ENCODE peak calls at places on chromosomes 6 and 20, in eight cellular contexts. One of them, this sample, is unnamed. For H3K9me3 and H3K4me1, the result is how much of the 10 kb centered on the place peaks cover.

GRCh38 chr6:149284904-149285303 is 32.6 kb upstream of the TAB2 start:
- DNase-seq in fibroblast of lung: no peak
- DNase-seq in CD8-positive, alpha-beta T cell: no peak
- DNase-seq in RWPE2: no peak
- DNase-seq in naive thymus-derived CD4-positive, alpha-beta T cell: no peak
- DNase-seq in hepatocyte: no peak
- DNase-seq in CD8-positive, alpha-beta memory T cell: no peak
- DNase-seq in tibial artery: no peak
- DNase-seq in this sample: no peak

GRCh38 chr6:3194535-3195376 is 32.7 kb downstream of the TUBB2B start:
- DNase-seq in fibroblast of lung: peak
- DNase-seq in CD8-positive, alpha-beta T cell: no peak
- DNase-seq in RWPE2: no peak
- DNase-seq in naive thymus-derived CD4-positive, alpha-beta T cell: no peak
- DNase-seq in hepatocyte: no peak
- DNase-seq in CD8-positive, alpha-beta memory T cell: no peak
- DNase-seq in tibial artery: no peak
- DNase-seq in this sample: peak

GRCh38 chr6:113447088-113447831 is 409.9 kb upstream of the MARCKS start:
- DNase-seq in fibroblast of lung: peak
- DNase-seq in CD8-positive, alpha-beta T cell: no peak
- DNase-seq in RWPE2: no peak
- DNase-seq in naive thymus-derived CD4-positive, alpha-beta T cell: no peak
- DNase-seq in hepatocyte: peak
- DNase-seq in CD8-positive, alpha-beta memory T cell: no peak
- DNase-seq in tibial artery: no peak
- DNase-seq in this sample: no peak

GRCh38 chr6:111950661-111951426 is 77.6 kb upstream of the FYN start:
- DNase-seq in fibroblast of lung: peak
- DNase-seq in CD8-positive, alpha-beta T cell: no peak
- DNase-seq in RWPE2: no peak
- DNase-seq in naive thymus-derived CD4-positive, alpha-beta T cell: no peak
- DNase-seq in hepatocyte: no peak
- DNase-seq in CD8-positive, alpha-beta memory T cell: no peak
- DNase-seq in tibial artery: no peak
- DNase-seq in this sample: no peak

GRCh38 chr6:153328194-153328593 is 197.1 kb upstream of the RGS17 start:
- DNase-seq in fibroblast of lung: no peak
- DNase-seq in CD8-positive, alpha-beta T cell: no peak
- DNase-seq in RWPE2: peak
- DNase-seq in naive thymus-derived CD4-positive, alpha-beta T cell: no peak
- DNase-seq in hepatocyte: no peak
- DNase-seq in CD8-positive, alpha-beta memory T cell: no peak
- DNase-seq in tibial artery: no peak
- DNase-seq in this sample: no peak

GRCh38 chr6:45591306-45591705 is 213.6 kb upstream of the SUPT3H start:
- DNase-seq in fibroblast of lung: peak
- DNase-seq in CD8-positive, alpha-beta T cell: no peak
- DNase-seq in RWPE2: no peak
- DNase-seq in naive thymus-derived CD4-positive, alpha-beta T cell: no peak
- DNase-seq in hepatocyte: no peak
- DNase-seq in CD8-positive, alpha-beta memory T cell: no peak
- DNase-seq in tibial artery: no peak
- DNase-seq in this sample: no peak

GRCh38 chr6:57224769-57225515 is 2.8 kb upstream of the RAB23 start:
- DNase-seq in fibroblast of lung: peak
- DNase-seq in CD8-positive, alpha-beta T cell: no peak
- DNase-seq in RWPE2: no peak
- DNase-seq in naive thymus-derived CD4-positive, alpha-beta T cell: no peak
- DNase-seq in hepatocyte: peak
- DNase-seq in CD8-positive, alpha-beta memory T cell: no peak
- DNase-seq in tibial artery: no peak
- DNase-seq in this sample: no peak

GRCh38 chr6:26311385-26312095 is 53.5 kb upstream of the BTN3A2 start:
- DNase-seq in fibroblast of lung: peak
- DNase-seq in CD8-positive, alpha-beta T cell: peak
- DNase-seq in RWPE2: no peak
- DNase-seq in naive thymus-derived CD4-positive, alpha-beta T cell: peak
- DNase-seq in hepatocyte: peak
- DNase-seq in CD8-positive, alpha-beta memory T cell: no peak
- DNase-seq in tibial artery: no peak
- DNase-seq in this sample: peak

GRCh38 chr20:57397004-57397692 is 6.0 kb downstream of the RBM38 start:
- DNase-seq in fibroblast of lung: peak
- DNase-seq in CD8-positive, alpha-beta T cell: peak
- DNase-seq in RWPE2: no peak
- DNase-seq in naive thymus-derived CD4-positive, alpha-beta T cell: peak
- DNase-seq in hepatocyte: no peak
- DNase-seq in CD8-positive, alpha-beta memory T cell: no peak
- DNase-seq in tibial artery: no peak
- DNase-seq in this sample: no peak

GRCh38 chr6:43391448-43392031 is 22.1 kb upstream of the ZNF318 start:
- DNase-seq in fibroblast of lung: peak
- DNase-seq in CD8-positive, alpha-beta T cell: peak
- DNase-seq in RWPE2: no peak
- DNase-seq in naive thymus-derived CD4-positive, alpha-beta T cell: peak
- DNase-seq in hepatocyte: peak
- DNase-seq in CD8-positive, alpha-beta memory T cell: peak
- DNase-seq in tibial artery: no peak
- DNase-seq in this sample: no peak

GRCh38 chr6:123030292-123030691 is 34.3 kb downstream of the CLVS2 start:
- DNase-seq in fibroblast of lung: no peak
- DNase-seq in CD8-positive, alpha-beta T cell: no peak
- DNase-seq in RWPE2: no peak
- DNase-seq in naive thymus-derived CD4-positive, alpha-beta T cell: no peak
- DNase-seq in hepatocyte: peak
- DNase-seq in CD8-positive, alpha-beta memory T cell: no peak
- DNase-seq in tibial artery: no peak
- DNase-seq in this sample: no peak

GRCh38 chr6:28135393-28135792 is 6.3 kb upstream of the ZKSCAN8 start:
- DNase-seq in fibroblast of lung: no peak
- DNase-seq in CD8-positive, alpha-beta T cell: no peak
- DNase-seq in RWPE2: no peak
- DNase-seq in naive thymus-derived CD4-positive, alpha-beta T cell: no peak
- DNase-seq in hepatocyte: no peak
- DNase-seq in CD8-positive, alpha-beta memory T cell: no peak
- DNase-seq in tibial artery: no peak
- DNase-seq in this sample: peak

GRCh38 chr6:33988121-33989015 is 157.5 kb downstream of the GRM4 start:
- DNase-seq in fibroblast of lung: no peak
- DNase-seq in CD8-positive, alpha-beta T cell: no peak
- DNase-seq in RWPE2: no peak
- DNase-seq in naive thymus-derived CD4-positive, alpha-beta T cell: no peak
- DNase-seq in hepatocyte: peak
- DNase-seq in CD8-positive, alpha-beta memory T cell: no peak
- DNase-seq in tibial artery: peak
- DNase-seq in this sample: no peak

GRCh38 chr6:53451165-53451564 is 93.7 kb downstream of the GCLC start:
- DNase-seq in fibroblast of lung: no peak
- DNase-seq in CD8-positive, alpha-beta T cell: no peak
- DNase-seq in RWPE2: no peak
- DNase-seq in naive thymus-derived CD4-positive, alpha-beta T cell: no peak
- DNase-seq in hepatocyte: no peak
- DNase-seq in CD8-positive, alpha-beta memory T cell: no peak
- DNase-seq in tibial artery: no peak
- DNase-seq in this sample: no peak

GRCh38 chr6:7137335-7138106 is 29.8 kb downstream of the RREB1 start:
- DNase-seq in fibroblast of lung: peak
- DNase-seq in CD8-positive, alpha-beta T cell: peak
- DNase-seq in RWPE2: no peak
- DNase-seq in naive thymus-derived CD4-positive, alpha-beta T cell: peak
- DNase-seq in hepatocyte: no peak
- DNase-seq in CD8-positive, alpha-beta memory T cell: peak
- DNase-seq in tibial artery: peak
- DNase-seq in this sample: peak

GRCh38 chr6:107716688-107717089 is 107.4 kb downstream of the SCML4 start:
- DNase-seq in fibroblast of lung: peak
- DNase-seq in CD8-positive, alpha-beta T cell: peak
- DNase-seq in RWPE2: no peak
- DNase-seq in naive thymus-derived CD4-positive, alpha-beta T cell: peak
- DNase-seq in hepatocyte: no peak
- DNase-seq in CD8-positive, alpha-beta memory T cell: peak
- DNase-seq in tibial artery: no peak
- DNase-seq in this sample: peak

GRCh38 chr20:59439243-59439642 is 138.8 kb downstream of the EDN3 start:
- DNase-seq in fibroblast of lung: no peak
- DNase-seq in CD8-positive, alpha-beta T cell: no peak
- DNase-seq in RWPE2: no peak
- DNase-seq in naive thymus-derived CD4-positive, alpha-beta T cell: no peak
- DNase-seq in hepatocyte: no peak
- DNase-seq in CD8-positive, alpha-beta memory T cell: no peak
- DNase-seq in tibial artery: peak
- DNase-seq in this sample: no peak

GRCh38 chr6:75234126-75234865 is 9.3 kb downstream of the COX7A2 start:
- DNase-seq in fibroblast of lung: no peak
- DNase-seq in CD8-positive, alpha-beta T cell: no peak
- DNase-seq in RWPE2: no peak
- DNase-seq in naive thymus-derived CD4-positive, alpha-beta T cell: no peak
- DNase-seq in hepatocyte: no peak
- DNase-seq in CD8-positive, alpha-beta memory T cell: no peak
- DNase-seq in tibial artery: no peak
- DNase-seq in this sample: no peak

GRCh38 chr6:105152865-105153264 is 26.9 kb downstream of the POPDC3 start:
- DNase-seq in fibroblast of lung: no peak
- DNase-seq in CD8-positive, alpha-beta T cell: no peak
- DNase-seq in RWPE2: no peak
- DNase-seq in naive thymus-derived CD4-positive, alpha-beta T cell: no peak
- DNase-seq in hepatocyte: no peak
- DNase-seq in CD8-positive, alpha-beta memory T cell: no peak
- DNase-seq in tibial artery: no peak
- DNase-seq in this sample: no peak

GRCh38 chr20:48771542-48771941 is 56.3 kb downstream of the PREX1 start:
- DNase-seq in fibroblast of lung: peak
- DNase-seq in CD8-positive, alpha-beta T cell: no peak
- DNase-seq in RWPE2: no peak
- DNase-seq in naive thymus-derived CD4-positive, alpha-beta T cell: no peak
- DNase-seq in hepatocyte: no peak
- DNase-seq in CD8-positive, alpha-beta memory T cell: no peak
- DNase-seq in tibial artery: no peak
- DNase-seq in this sample: no peak

GRCh38 chr6:108738684-108739406 is 109.4 kb upstream of the ARMC2 start:
- DNase-seq in fibroblast of lung: no peak
- DNase-seq in CD8-positive, alpha-beta T cell: no peak
- DNase-seq in RWPE2: no peak
- DNase-seq in naive thymus-derived CD4-positive, alpha-beta T cell: no peak
- DNase-seq in hepatocyte: no peak
- DNase-seq in CD8-positive, alpha-beta memory T cell: no peak
- DNase-seq in tibial artery: no peak
- DNase-seq in this sample: no peak

GRCh38 chr20:58651823-58652605 is 931 bp downstream of the STX16 start:
- DNase-seq in fibroblast of lung: peak
- DNase-seq in CD8-positive, alpha-beta T cell: peak
- DNase-seq in RWPE2: peak
- DNase-seq in naive thymus-derived CD4-positive, alpha-beta T cell: peak
- DNase-seq in hepatocyte: peak
- DNase-seq in CD8-positive, alpha-beta memory T cell: peak
- DNase-seq in tibial artery: no peak
- DNase-seq in this sample: peak

GRCh38 chr6:40340957-40341356 is 246.2 kb downstream of the LRFN2 start:
- DNase-seq in fibroblast of lung: no peak
- DNase-seq in CD8-positive, alpha-beta T cell: no peak
- DNase-seq in RWPE2: peak
- DNase-seq in naive thymus-derived CD4-positive, alpha-beta T cell: no peak
- DNase-seq in hepatocyte: no peak
- DNase-seq in CD8-positive, alpha-beta memory T cell: no peak
- DNase-seq in tibial artery: no peak
- DNase-seq in this sample: no peak
- H3K4me3 ChIP-seq in fibroblast of lung: no peak
- H3K4me3 ChIP-seq in CD8-positive, alpha-beta T cell: no peak
- H3K4me3 ChIP-seq in RWPE2: no peak
- H3K4me3 ChIP-seq in naive thymus-derived CD4-positive, alpha-beta T cell: no peak
- H3K4me3 ChIP-seq in hepatocyte: no peak
- H3K4me3 ChIP-seq in CD8-positive, alpha-beta memory T cell: no peak
- H3K4me3 ChIP-seq in tibial artery: no peak
- H3K4me3 ChIP-seq in this sample: no peak

GRCh38 chr20:63963348-63963741 is 6.4 kb downstream of the ZNF512B start:
- DNase-seq in fibroblast of lung: no peak
- DNase-seq in CD8-positive, alpha-beta T cell: no peak
- DNase-seq in RWPE2: peak
- DNase-seq in naive thymus-derived CD4-positive, alpha-beta T cell: no peak
- DNase-seq in hepatocyte: no peak
- DNase-seq in CD8-positive, alpha-beta memory T cell: no peak
- DNase-seq in tibial artery: no peak
- DNase-seq in this sample: no peak
- H3K9me3 ChIP-seq in fibroblast of lung: under half
- H3K9me3 ChIP-seq in CD8-positive, alpha-beta T cell: under half
- H3K9me3 ChIP-seq in RWPE2: under half
- H3K9me3 ChIP-seq in naive thymus-derived CD4-positive, alpha-beta T cell: under half
- H3K9me3 ChIP-seq in hepatocyte: under half
- H3K9me3 ChIP-seq in CD8-positive, alpha-beta memory T cell: under half
- H3K9me3 ChIP-seq in tibial artery: under half
- H3K9me3 ChIP-seq in this sample: under half

DNA sequence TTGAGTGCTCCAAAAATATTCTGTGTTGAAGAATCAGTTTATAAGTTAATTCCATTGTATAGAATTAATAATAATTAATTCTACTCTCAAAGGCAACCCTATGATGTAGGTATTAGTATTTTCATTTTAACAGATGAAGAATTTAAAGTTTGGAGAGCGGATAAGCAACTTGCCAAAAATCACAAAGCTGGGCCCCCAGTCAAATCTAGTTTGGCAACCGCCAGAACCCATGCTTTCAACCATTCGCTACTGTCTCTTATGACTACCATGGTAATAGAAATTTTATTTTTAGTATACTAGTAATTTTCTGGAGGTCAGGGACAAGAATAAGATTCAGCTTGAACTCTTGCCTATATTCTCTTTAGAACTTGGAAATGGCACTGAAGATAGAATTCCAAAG is 229.8 kb downstream of the IBTK start:
- DNase-seq in fibroblast of lung: no peak
- DNase-seq in CD8-positive, alpha-beta T cell: no peak
- DNase-seq in RWPE2: no peak
- DNase-seq in naive thymus-derived CD4-positive, alpha-beta T cell: no peak
- DNase-seq in hepatocyte: no peak
- DNase-seq in CD8-positive, alpha-beta memory T cell: no peak
- DNase-seq in tibial artery: no peak
- DNase-seq in this sample: no peak
- H3K4me1 ChIP-seq in fibroblast of lung: under half
- H3K4me1 ChIP-seq in CD8-positive, alpha-beta T cell: under half
- H3K4me1 ChIP-seq in RWPE2: under half
- H3K4me1 ChIP-seq in naive thymus-derived CD4-positive, alpha-beta T cell: under half
- H3K4me1 ChIP-seq in hepatocyte: under half
- H3K4me1 ChIP-seq in CD8-positive, alpha-beta memory T cell: under half
- H3K4me1 ChIP-seq in tibial artery: under half
- H3K4me1 ChIP-seq in this sample: under half

DNA sequence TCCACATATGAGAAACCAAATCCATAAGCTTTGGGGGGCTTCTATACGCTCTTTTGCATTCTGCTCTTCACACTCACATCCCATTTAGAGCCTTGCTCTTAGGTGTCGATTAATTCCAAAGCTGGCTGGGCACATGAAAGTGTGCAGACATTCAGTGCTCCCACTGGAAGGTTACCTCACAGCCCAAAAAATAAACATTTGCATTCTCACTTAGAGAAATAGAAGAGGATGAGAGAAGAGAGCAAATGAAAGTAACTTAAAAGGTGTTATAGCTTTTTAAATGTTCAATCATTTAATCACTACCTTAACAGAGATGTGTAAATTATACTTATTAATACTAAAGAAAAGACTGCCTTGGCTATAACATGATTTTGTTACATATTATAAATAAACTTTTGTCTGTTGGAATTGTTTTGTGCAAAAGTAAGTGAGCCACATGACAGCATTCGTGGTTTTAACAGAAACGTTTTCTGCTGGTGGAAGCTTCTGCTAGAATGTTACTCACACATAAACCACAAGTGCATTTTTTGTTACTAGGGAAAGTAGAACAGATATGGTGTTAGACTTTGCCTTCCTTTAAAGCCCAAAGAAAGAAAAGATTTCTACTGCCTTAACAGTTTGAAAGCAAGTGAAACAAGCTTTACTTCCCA is 116.7 kb downstream of the SIM1 start:
- DNase-seq in fibroblast of lung: peak
- DNase-seq in CD8-positive, alpha-beta T cell: no peak
- DNase-seq in RWPE2: no peak
- DNase-seq in naive thymus-derived CD4-positive, alpha-beta T cell: no peak
- DNase-seq in hepatocyte: no peak
- DNase-seq in CD8-positive, alpha-beta memory T cell: no peak
- DNase-seq in tibial artery: no peak
- DNase-seq in this sample: no peak
- H3K4me3 ChIP-seq in fibroblast of lung: no peak
- H3K4me3 ChIP-seq in CD8-positive, alpha-beta T cell: no peak
- H3K4me3 ChIP-seq in RWPE2: no peak
- H3K4me3 ChIP-seq in naive thymus-derived CD4-positive, alpha-beta T cell: no peak
- H3K4me3 ChIP-seq in hepatocyte: no peak
- H3K4me3 ChIP-seq in CD8-positive, alpha-beta memory T cell: no peak
- H3K4me3 ChIP-seq in tibial artery: no peak
- H3K4me3 ChIP-seq in this sample: no peak